ENCODE peak calls at places on chromosomes 1 and 21, in four cellular contexts. One of them, this sample, is unnamed.

GRCh38 chr1:226349801-226350503 is 41.0 kb upstream of the LIN9 start:
- DNase-seq in lung microvascular endothelial cell: no peak
- DNase-seq in cerebellum: no peak
- DNase-seq in stimulated activated CD8-positive, alpha-beta memory T cell treated with anti-CD3 and anti-CD28 coated beads, Interleukin-15, amount 100 ng/mL, for 1 hour: no peak
- DNase-seq in this sample: no peak

GRCh38 chr1:33824321-33824720 is 39.6 kb upstream of the HMGB4 start:
- DNase-seq in lung microvascular endothelial cell: no peak
- DNase-seq in cerebellum: no peak
- DNase-seq in stimulated activated CD8-positive, alpha-beta memory T cell treated with anti-CD3 and anti-CD28 coated beads, Interleukin-15, amount 100 ng/mL, for 1 hour: no peak
- DNase-seq in this sample: no peak

GRCh38 chr1:119435061-119435460 is 20.1 kb downstream of the HSD3B2 start:
- DNase-seq in lung microvascular endothelial cell: no peak
- DNase-seq in cerebellum: no peak
- DNase-seq in stimulated activated CD8-positive, alpha-beta memory T cell treated with anti-CD3 and anti-CD28 coated beads, Interleukin-15, amount 100 ng/mL, for 1 hour: no peak
- DNase-seq in this sample: no peak

GRCh38 chr1:39722495-39722894 is 16.2 kb upstream of the PPIE start:
- DNase-seq in lung microvascular endothelial cell: peak
- DNase-seq in cerebellum: no peak
- DNase-seq in stimulated activated CD8-positive, alpha-beta memory T cell treated with anti-CD3 and anti-CD28 coated beads, Interleukin-15, amount 100 ng/mL, for 1 hour: no peak
- DNase-seq in this sample: no peak

GRCh38 chr1:1000357-1001056 is 610 bp upstream of the HES4 start:
- DNase-seq in lung microvascular endothelial cell: peak
- DNase-seq in cerebellum: peak
- DNase-seq in stimulated activated CD8-positive, alpha-beta memory T cell treated with anti-CD3 and anti-CD28 coated beads, Interleukin-15, amount 100 ng/mL, for 1 hour: peak
- DNase-seq in this sample: peak

GRCh38 chr21:32364801-32365200 is 28.0 kb downstream of the URB1 start:
- DNase-seq in lung microvascular endothelial cell: no peak
- DNase-seq in cerebellum: no peak
- DNase-seq in stimulated activated CD8-positive, alpha-beta memory T cell treated with anti-CD3 and anti-CD28 coated beads, Interleukin-15, amount 100 ng/mL, for 1 hour: no peak
- DNase-seq in this sample: no peak

GRCh38 chr1:29200905-29201594 is 19.4 kb upstream of the SRSF4 start:
- DNase-seq in lung microvascular endothelial cell: no peak
- DNase-seq in cerebellum: no peak
- DNase-seq in stimulated activated CD8-positive, alpha-beta memory T cell treated with anti-CD3 and anti-CD28 coated beads, Interleukin-15, amount 100 ng/mL, for 1 hour: no peak
- DNase-seq in this sample: no peak

GRCh38 chr1:58438468-58438867 is 108.1 kb downstream of the OMA1 start:
- DNase-seq in lung microvascular endothelial cell: no peak
- DNase-seq in cerebellum: no peak
- DNase-seq in stimulated activated CD8-positive, alpha-beta memory T cell treated with anti-CD3 and anti-CD28 coated beads, Interleukin-15, amount 100 ng/mL, for 1 hour: no peak
- DNase-seq in this sample: no peak

GRCh38 chr1:219298581-219299148 is 125.0 kb downstream of the LYPLAL1 start:
- DNase-seq in lung microvascular endothelial cell: peak
- DNase-seq in cerebellum: no peak
- DNase-seq in stimulated activated CD8-positive, alpha-beta memory T cell treated with anti-CD3 and anti-CD28 coated beads, Interleukin-15, amount 100 ng/mL, for 1 hour: no peak
- DNase-seq in this sample: no peak

GRCh38 chr1:20109223-20109856 is 10.0 kb downstream of the PLA2G2D start:
- DNase-seq in lung microvascular endothelial cell: no peak
- DNase-seq in cerebellum: no peak
- DNase-seq in stimulated activated CD8-positive, alpha-beta memory T cell treated with anti-CD3 and anti-CD28 coated beads, Interleukin-15, amount 100 ng/mL, for 1 hour: no peak
- DNase-seq in this sample: no peak

GRCh38 chr1:167467126-167467725 is 51.1 kb downstream of the CD247 start:
- DNase-seq in lung microvascular endothelial cell: no peak
- DNase-seq in cerebellum: no peak
- DNase-seq in stimulated activated CD8-positive, alpha-beta memory T cell treated with anti-CD3 and anti-CD28 coated beads, Interleukin-15, amount 100 ng/mL, for 1 hour: no peak
- DNase-seq in this sample: no peak

GRCh38 chr1:235887676-235888075 is 21.0 kb upstream of the LYST start:
- DNase-seq in lung microvascular endothelial cell: no peak
- DNase-seq in cerebellum: no peak
- DNase-seq in stimulated activated CD8-positive, alpha-beta memory T cell treated with anti-CD3 and anti-CD28 coated beads, Interleukin-15, amount 100 ng/mL, for 1 hour: no peak
- DNase-seq in this sample: no peak

GRCh38 chr1:155093938-155094621 is 15.4 kb downstream of the EFNA3 start:
- DNase-seq in lung microvascular endothelial cell: peak
- DNase-seq in cerebellum: no peak
- DNase-seq in stimulated activated CD8-positive, alpha-beta memory T cell treated with anti-CD3 and anti-CD28 coated beads, Interleukin-15, amount 100 ng/mL, for 1 hour: no peak
- DNase-seq in this sample: no peak

GRCh38 chr1:50787266-50787665 is 172.8 kb downstream of the FAF1 start:
- DNase-seq in lung microvascular endothelial cell: no peak
- DNase-seq in cerebellum: no peak
- DNase-seq in stimulated activated CD8-positive, alpha-beta memory T cell treated with anti-CD3 and anti-CD28 coated beads, Interleukin-15, amount 100 ng/mL, for 1 hour: no peak
- DNase-seq in this sample: no peak

GRCh38 chr1:236350308-236350707 is 43.8 kb upstream of the EDARADD start:
- DNase-seq in lung microvascular endothelial cell: no peak
- DNase-seq in cerebellum: no peak
- DNase-seq in stimulated activated CD8-positive, alpha-beta memory T cell treated with anti-CD3 and anti-CD28 coated beads, Interleukin-15, amount 100 ng/mL, for 1 hour: no peak
- DNase-seq in this sample: no peak

GRCh38 chr1:206506803-206507394 is 432 bp upstream of the RASSF5 start:
- DNase-seq in lung microvascular endothelial cell: no peak
- DNase-seq in cerebellum: no peak
- DNase-seq in stimulated activated CD8-positive, alpha-beta memory T cell treated with anti-CD3 and anti-CD28 coated beads, Interleukin-15, amount 100 ng/mL, for 1 hour: no peak
- DNase-seq in this sample: no peak

GRCh38 chr1:206898909-206899431 is 1.7 kb downstream of the IL24 start:
- DNase-seq in lung microvascular endothelial cell: no peak
- DNase-seq in cerebellum: no peak
- DNase-seq in stimulated activated CD8-positive, alpha-beta memory T cell treated with anti-CD3 and anti-CD28 coated beads, Interleukin-15, amount 100 ng/mL, for 1 hour: no peak
- DNase-seq in this sample: no peak

GRCh38 chr1:184524248-184524647 is 137.4 kb downstream of the C1orf21 start:
- DNase-seq in lung microvascular endothelial cell: no peak
- DNase-seq in cerebellum: no peak
- DNase-seq in stimulated activated CD8-positive, alpha-beta memory T cell treated with anti-CD3 and anti-CD28 coated beads, Interleukin-15, amount 100 ng/mL, for 1 hour: no peak
- DNase-seq in this sample: no peak

GRCh38 chr1:2973661-2974593 is 47.3 kb upstream of the ACTRT2 start:
- DNase-seq in lung microvascular endothelial cell: no peak
- DNase-seq in cerebellum: no peak
- DNase-seq in stimulated activated CD8-positive, alpha-beta memory T cell treated with anti-CD3 and anti-CD28 coated beads, Interleukin-15, amount 100 ng/mL, for 1 hour: no peak
- DNase-seq in this sample: no peak

GRCh38 chr1:30518696-30519095 is 204.7 kb downstream of the MATN1 start:
- DNase-seq in lung microvascular endothelial cell: no peak
- DNase-seq in cerebellum: no peak
- DNase-seq in stimulated activated CD8-positive, alpha-beta memory T cell treated with anti-CD3 and anti-CD28 coated beads, Interleukin-15, amount 100 ng/mL, for 1 hour: no peak
- DNase-seq in this sample: no peak

GRCh38 chr21:45286671-45287437 is 841 bp downstream of the POFUT2 start:
- DNase-seq in lung microvascular endothelial cell: no peak
- DNase-seq in cerebellum: no peak
- DNase-seq in stimulated activated CD8-positive, alpha-beta memory T cell treated with anti-CD3 and anti-CD28 coated beads, Interleukin-15, amount 100 ng/mL, for 1 hour: no peak
- DNase-seq in this sample: no peak

GRCh38 chr1:42737257-42737656 is 2.8 kb downstream of the CLDN19 start:
- DNase-seq in lung microvascular endothelial cell: no peak
- DNase-seq in cerebellum: peak
- DNase-seq in stimulated activated CD8-positive, alpha-beta memory T cell treated with anti-CD3 and anti-CD28 coated beads, Interleukin-15, amount 100 ng/mL, for 1 hour: no peak
- DNase-seq in this sample: no peak

GRCh38 chr1:47713333-47713953 is 275.6 kb downstream of the FOXD2 start:
- DNase-seq in lung microvascular endothelial cell: no peak
- DNase-seq in cerebellum: no peak
- DNase-seq in stimulated activated CD8-positive, alpha-beta memory T cell treated with anti-CD3 and anti-CD28 coated beads, Interleukin-15, amount 100 ng/mL, for 1 hour: no peak
- DNase-seq in this sample: no peak

GRCh38 chr1:247448107-247448778 is 9.7 kb downstream of the OR2B11 start:
- DNase-seq in lung microvascular endothelial cell: peak
- DNase-seq in cerebellum: peak
- DNase-seq in stimulated activated CD8-positive, alpha-beta memory T cell treated with anti-CD3 and anti-CD28 coated beads, Interleukin-15, amount 100 ng/mL, for 1 hour: no peak
- DNase-seq in this sample: no peak

GRCh38 chr1:214898154-214898553 is 184.4 kb upstream of the KCNK2 start:
- DNase-seq in lung microvascular endothelial cell: no peak
- DNase-seq in cerebellum: no peak
- DNase-seq in stimulated activated CD8-positive, alpha-beta memory T cell treated with anti-CD3 and anti-CD28 coated beads, Interleukin-15, amount 100 ng/mL, for 1 hour: no peak
- DNase-seq in this sample: no peak

GRCh38 chr1:73593379-73593778 is 604.6 kb downstream of the LRRIQ3 start:
- DNase-seq in lung microvascular endothelial cell: peak
- DNase-seq in cerebellum: no peak
- DNase-seq in stimulated activated CD8-positive, alpha-beta memory T cell treated with anti-CD3 and anti-CD28 coated beads, Interleukin-15, amount 100 ng/mL, for 1 hour: no peak
- DNase-seq in this sample: no peak

GRCh38 chr1:67652800-67653199 is 32.2 kb upstream of the GADD45A start:
- DNase-seq in lung microvascular endothelial cell: peak
- DNase-seq in cerebellum: no peak
- DNase-seq in stimulated activated CD8-positive, alpha-beta memory T cell treated with anti-CD3 and anti-CD28 coated beads, Interleukin-15, amount 100 ng/mL, for 1 hour: no peak
- DNase-seq in this sample: no peak

GRCh38 chr1:47618222-47618720 is 180.4 kb downstream of the FOXD2 start:
- DNase-seq in lung microvascular endothelial cell: no peak
- DNase-seq in cerebellum: no peak
- DNase-seq in stimulated activated CD8-positive, alpha-beta memory T cell treated with anti-CD3 and anti-CD28 coated beads, Interleukin-15, amount 100 ng/mL, for 1 hour: no peak
- DNase-seq in this sample: no peak

GRCh38 chr21:36550761-36551160 is 70.8 kb upstream of the CLDN14 start:
- DNase-seq in lung microvascular endothelial cell: no peak
- DNase-seq in cerebellum: no peak
- DNase-seq in stimulated activated CD8-positive, alpha-beta memory T cell treated with anti-CD3 and anti-CD28 coated beads, Interleukin-15, amount 100 ng/mL, for 1 hour: no peak
- DNase-seq in this sample: no peak

GRCh38 chr21:45545236-45545570 is 3.0 kb upstream of the SLC19A1 start:
- DNase-seq in lung microvascular endothelial cell: no peak
- DNase-seq in cerebellum: no peak
- DNase-seq in stimulated activated CD8-positive, alpha-beta memory T cell treated with anti-CD3 and anti-CD28 coated beads, Interleukin-15, amount 100 ng/mL, for 1 hour: no peak
- DNase-seq in this sample: no peak

GRCh38 chr1:181482001-181482430 is 1.3 kb upstream of the CACNA1E start:
- DNase-seq in lung microvascular endothelial cell: no peak
- DNase-seq in cerebellum: no peak
- DNase-seq in stimulated activated CD8-positive, alpha-beta memory T cell treated with anti-CD3 and anti-CD28 coated beads, Interleukin-15, amount 100 ng/mL, for 1 hour: no peak
- DNase-seq in this sample: no peak

This sample was measured in T-helper 22 cell.